ENCODE peak calls at places on chromosomes 4 and X, in five cellular contexts. Q, I, W, A and P are unnamed samples.

GRCh38 chrX:2317527-2318055 is 183.2 kb downstream of the DHRSX start:
- DNase-seq in Q (no peak), I (no peak), W (no peak), A (no peak), P (no peak)

GRCh38 chr4:16627999-16628398 is 270.4 kb downstream of the LDB2 start:
- DNase-seq in Q (peak), I (peak), W (peak), A (no peak), P (no peak)

GRCh38 chrX:79618280-79618679 is 251.1 kb upstream of the ITM2A start:
- DNase-seq in Q (no peak), I (no peak), W (no peak), A (no peak), P (no peak)

GRCh38 chr4:88609387-88609786 is 17.1 kb downstream of the HERC3 start:
- DNase-seq in Q (peak), I (no peak), W (no peak), A (no peak), P (no peak)

GRCh38 chr4:23269583-23269982 is 576.8 kb downstream of the GBA3 start:
- DNase-seq in Q (peak), I (no peak), W (no peak), A (no peak), P (no peak)

GRCh38 chr4:48904541-48905142 is 1.9 kb downstream of the OCIAD2 start:
- DNase-seq in Q (peak), I (peak), W (peak), A (no peak), P (no peak)

GRCh38 chr4:186074189-186074588 is 5.2 kb downstream of the TLR3 start:
- DNase-seq in Q (peak), I (no peak), W (no peak), A (no peak), P (no peak)

GRCh38 chr4:149296503-149296902 is 519.1 kb downstream of the IQCM start:
- DNase-seq in Q (peak), I (no peak), W (no peak), A (no peak), P (no peak)

GRCh38 chrX:47579537-47579936 is 2.7 kb upstream of the TIMP1 start:
- DNase-seq in Q (peak), I (peak), W (no peak), A (no peak), P (no peak)

GRCh38 chrX:65196758-65197371 is 220.6 kb upstream of the ZC4H2 start:
- DNase-seq in Q (no peak), I (no peak), W (peak), A (peak), P (peak)

GRCh38 chr4:105192910-105193309 is 46.2 kb downstream of the TET2 start:
- DNase-seq in Q (no peak), I (no peak), W (no peak), A (no peak), P (no peak)

GRCh38 chrX:12751887-12752286 is 39.3 kb upstream of the PRPS2 start:
- DNase-seq in Q (no peak), I (no peak), W (no peak), A (no peak), P (no peak)

GRCh38 chr4:8110071-8110986 is 48.3 kb downstream of the ABLIM2 start:
- DNase-seq in Q (peak), I (no peak), W (peak), A (peak), P (peak)

GRCh38 chr4:72568959-72569718 is at the start of gene ADAMTS3:
- DNase-seq in Q (peak), I (peak), W (peak), A (peak), P (peak)

GRCh38 chrX:5788930-5789329 is 439.7 kb downstream of the NLGN4X start:
- DNase-seq in Q (no peak), I (no peak), W (no peak), A (no peak), P (no peak)

GRCh38 chr4:1293981-1294380 is 4.3 kb downstream of the MAEA start:
- DNase-seq in Q (no peak), I (no peak), W (no peak), A (no peak), P (no peak)

GRCh38 chr4:151310124-151310728 is 15.2 kb downstream of the SH3D19 start:
- DNase-seq in Q (no peak), I (no peak), W (no peak), A (no peak), P (no peak)

GRCh38 chr4:22246816-22247215 is 269.1 kb downstream of the ADGRA3 start:
- DNase-seq in Q (no peak), I (no peak), W (no peak), A (no peak), P (no peak)

GRCh38 chr4:32219306-32220075 is 1499.3 kb downstream of the PCDH7 start:
- DNase-seq in Q (no peak), I (peak), W (no peak), A (no peak), P (no peak)

GRCh38 chrX:68998716-68999115 is 166.5 kb downstream of the PJA1 start:
- DNase-seq in Q (no peak), I (no peak), W (no peak), A (peak), P (no peak)

GRCh38 chr4:67393699-67394281 is 151.5 kb downstream of the CENPC start:
- DNase-seq in Q (peak), I (peak), W (peak), A (no peak), P (peak)

DNA sequence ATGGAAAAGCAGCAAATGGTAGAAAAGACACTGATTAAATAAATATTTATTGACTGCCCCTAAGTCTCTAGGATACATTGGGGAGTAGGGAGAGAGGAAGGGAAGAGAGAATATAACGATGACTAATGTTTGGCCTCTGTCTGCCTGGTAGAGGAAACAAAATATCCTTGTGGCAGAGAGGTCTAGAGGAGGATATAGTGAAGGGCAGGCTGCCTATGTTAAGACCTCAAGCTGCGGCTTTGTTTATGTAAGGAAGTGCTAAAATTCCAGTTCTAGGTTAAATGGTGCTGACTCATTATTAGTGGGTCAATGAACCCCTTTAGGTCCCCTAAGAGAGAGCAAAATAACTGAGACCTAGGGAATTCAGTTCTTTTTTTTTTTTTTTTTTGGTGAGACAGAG is 427.3 kb upstream of the FTHL17 start:
- DNase-seq in Q (peak), I (peak), W (peak), A (no peak), P (no peak)
- H3K18ac ChIP-seq in Q (no peak), I (no peak), W (no peak), A (no peak), P (no peak)

GRCh38 chr4:3250956-3251690 is 2.2 kb downstream of the MSANTD1 start:
- DNase-seq in Q (no peak), I (no peak), W (peak), A (peak), P (no peak)

GRCh38 chr4:3249681-3250437 is 900 bp downstream of the MSANTD1 start:
- DNase-seq in Q (no peak), I (no peak), W (no peak), A (no peak), P (no peak)

GRCh38 chr4:3248811-3249661 is at the start of gene MSANTD1:
- DNase-seq in Q (peak), I (peak), W (peak), A (no peak), P (no peak)

GRCh38 chr4:3251691-3252479 is 2.9 kb downstream of the MSANTD1 start:
- DNase-seq in Q (no peak), I (no peak), W (no peak), A (peak), P (no peak)

GRCh38 chr4:3250438-3250955 is 1.5 kb downstream of the MSANTD1 start:
- DNase-seq in Q (no peak), I (no peak), W (peak), A (peak), P (no peak)
- H3K18ac ChIP-seq in Q (no peak), I (no peak), W (no peak), A (no peak), P (peak)

GRCh38 chr4:147408189-147408588 is 72.7 kb upstream of the EDNRA start:
- DNase-seq in Q (no peak), I (no peak), W (no peak), A (no peak), P (no peak)

GRCh38 chr4:147409350-147409749 is 71.5 kb upstream of the EDNRA start:
- DNase-seq in Q (no peak), I (peak), W (no peak), A (no peak), P (no peak)

DNA sequence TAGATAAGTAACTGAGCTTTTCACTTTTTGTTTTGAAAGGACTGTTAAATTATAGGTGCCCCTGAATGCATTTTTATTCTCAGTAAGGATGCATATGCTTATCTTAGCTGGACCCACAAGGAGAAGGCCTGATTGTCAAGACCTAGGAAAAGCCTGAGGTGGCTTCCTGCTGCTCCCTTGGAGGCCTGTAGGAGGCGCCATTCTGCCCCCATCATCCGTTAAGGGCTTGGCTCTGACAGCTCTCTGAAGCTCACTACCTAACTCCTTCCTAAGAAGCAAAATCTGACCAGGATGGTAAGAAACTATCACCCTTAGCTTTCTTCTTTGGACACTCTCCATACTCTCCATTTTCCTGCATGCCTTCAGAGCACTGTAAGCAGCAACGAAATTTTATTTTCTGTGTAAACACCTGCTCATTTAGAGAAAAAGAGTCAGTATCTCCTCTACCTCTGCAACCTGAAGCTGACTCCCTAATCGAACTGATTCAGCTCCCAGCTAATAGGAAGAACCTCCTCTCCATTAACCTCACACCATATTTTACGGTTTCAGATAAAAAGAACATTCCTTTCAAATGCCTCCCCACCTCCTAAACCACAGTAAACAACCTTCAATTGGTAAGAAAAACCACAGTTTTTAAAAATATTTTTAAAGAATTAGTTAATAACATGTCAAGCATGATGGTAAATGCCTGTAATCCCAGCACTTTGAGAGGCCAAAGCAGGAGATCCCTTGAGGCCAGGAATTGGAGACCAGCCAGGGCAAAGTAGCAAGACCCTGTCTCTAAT is 73.4 kb upstream of the EDNRA start:
- DNase-seq in Q (peak), I (no peak), W (peak), A (peak), P (no peak)
- H3K18ac ChIP-seq in Q (no peak), I (no peak), W (no peak), A (no peak), P (no peak)

DNA sequence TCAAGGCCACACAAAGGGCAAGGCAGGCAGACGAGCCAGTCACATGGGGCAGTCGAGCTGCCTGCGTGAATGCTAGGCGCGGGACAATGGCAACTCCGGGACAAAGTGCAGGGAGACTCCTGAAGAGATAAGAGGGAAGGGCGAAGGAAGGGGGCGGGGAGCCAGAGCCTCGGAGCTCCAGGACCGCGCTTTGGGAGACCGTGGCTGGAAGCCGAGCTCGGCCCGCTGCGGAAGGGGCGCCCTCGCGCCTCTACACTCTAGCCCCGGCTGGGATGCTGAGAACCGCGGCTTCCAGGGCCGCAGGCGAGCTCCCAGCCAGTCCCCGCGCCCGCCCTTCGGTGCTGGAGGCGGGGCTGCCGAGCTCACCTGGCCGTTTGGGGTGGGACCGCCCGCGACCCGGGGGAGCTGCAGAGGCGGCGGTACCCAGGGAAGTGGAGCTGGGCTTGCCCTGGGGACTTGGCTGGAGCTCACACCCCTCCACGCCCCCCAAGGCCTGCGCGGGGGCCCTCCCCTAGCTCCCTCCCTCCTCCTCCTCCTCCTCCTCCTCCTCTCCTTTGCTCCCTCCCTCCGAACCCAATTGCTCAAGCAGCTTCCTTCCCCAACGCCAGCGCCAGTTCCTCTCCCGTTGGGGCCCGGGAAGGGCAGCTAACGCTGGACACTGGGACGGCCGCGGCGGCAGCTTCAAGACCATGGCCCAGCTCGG is at the start of gene SOWAHD:
- DNase-seq in Q (peak), I (no peak), W (peak), A (peak), P (no peak)
- H3K18ac ChIP-seq in Q (peak), I (no peak), W (no peak), A (no peak), P (no peak)

GRCh38 chr4:26141916-26142638 is 178.7 kb upstream of the RBPJ start:
- DNase-seq in Q (peak), I (peak), W (peak), A (no peak), P (no peak)
- H3K18ac ChIP-seq in Q (peak), I (peak), W (peak), A (no peak), P (no peak)